ENCODE peak calls at places on chromosomes 4 and X, in four cellular contexts. One of them, this sample, is unnamed.

GRCh38 chr4:72319596-72319995 is 249.4 kb downstream of the ADAMTS3 start:
- DNase-seq in T-cell: no peak
- DNase-seq in naive thymus-derived CD4-positive, alpha-beta T cell: no peak
- DNase-seq in nephron progenitor cell: no peak
- DNase-seq in this sample: no peak

GRCh38 chr4:124018383-124019317 is 622.1 kb downstream of the SPRY1 start:
- DNase-seq in T-cell: no peak
- DNase-seq in naive thymus-derived CD4-positive, alpha-beta T cell: no peak
- DNase-seq in nephron progenitor cell: peak
- DNase-seq in this sample: peak

GRCh38 chrX:74187211-74187610 is 116.8 kb upstream of the ZCCHC13 start:
- DNase-seq in nephron progenitor cell: no peak
- DNase-seq in naive thymus-derived CD4-positive, alpha-beta T cell: no peak
- DNase-seq in T-cell: no peak
- DNase-seq in this sample: no peak

GRCh38 chr4:163447481-163447880 is 26.1 kb downstream of the TKTL2 start:
- DNase-seq in naive thymus-derived CD4-positive, alpha-beta T cell: no peak
- DNase-seq in T-cell: no peak
- DNase-seq in nephron progenitor cell: no peak
- DNase-seq in this sample: no peak

GRCh38 chr4:118969359-118969758 is 80.7 kb downstream of the SYNPO2 start:
- DNase-seq in naive thymus-derived CD4-positive, alpha-beta T cell: no peak
- DNase-seq in T-cell: no peak
- DNase-seq in nephron progenitor cell: peak
- DNase-seq in this sample: no peak

GRCh38 chrX:131650637-131651410 is 107.0 kb downstream of the OR13H1 start:
- DNase-seq in nephron progenitor cell: no peak
- DNase-seq in T-cell: no peak
- DNase-seq in naive thymus-derived CD4-positive, alpha-beta T cell: no peak
- DNase-seq in this sample: no peak

GRCh38 chrX:54978448-54978847 is 15.5 kb downstream of the PFKFB1 start:
- DNase-seq in naive thymus-derived CD4-positive, alpha-beta T cell: no peak
- DNase-seq in nephron progenitor cell: no peak
- DNase-seq in T-cell: no peak
- DNase-seq in this sample: no peak

GRCh38 chr4:123361195-123361861 is 35.3 kb upstream of the SPRY1 start:
- DNase-seq in naive thymus-derived CD4-positive, alpha-beta T cell: no peak
- DNase-seq in T-cell: no peak
- DNase-seq in nephron progenitor cell: no peak
- DNase-seq in this sample: no peak

GRCh38 chr4:71604785-71605184 is 179.1 kb downstream of the GC start:
- DNase-seq in T-cell: no peak
- DNase-seq in nephron progenitor cell: no peak
- DNase-seq in naive thymus-derived CD4-positive, alpha-beta T cell: no peak
- DNase-seq in this sample: no peak

GRCh38 chr4:101114936-101115372 is 232.4 kb downstream of the PPP3CA start:
- DNase-seq in T-cell: no peak
- DNase-seq in nephron progenitor cell: no peak
- DNase-seq in naive thymus-derived CD4-positive, alpha-beta T cell: no peak
- DNase-seq in this sample: no peak

GRCh38 chr4:52704133-52704532 is 45.0 kb upstream of the USP46 start:
- DNase-seq in naive thymus-derived CD4-positive, alpha-beta T cell: no peak
- DNase-seq in T-cell: no peak
- DNase-seq in nephron progenitor cell: no peak
- DNase-seq in this sample: no peak

GRCh38 chr4:180794352-180794751 is 1448.8 kb upstream of the TENM3 start:
- DNase-seq in nephron progenitor cell: no peak
- DNase-seq in T-cell: no peak
- DNase-seq in naive thymus-derived CD4-positive, alpha-beta T cell: no peak
- DNase-seq in this sample: no peak

GRCh38 chr4:87633239-87633638 is 16.8 kb upstream of the DMP1 start:
- DNase-seq in naive thymus-derived CD4-positive, alpha-beta T cell: no peak
- DNase-seq in nephron progenitor cell: no peak
- DNase-seq in T-cell: no peak
- DNase-seq in this sample: no peak

GRCh38 chr4:146340798-146341197 is 126.5 kb downstream of the REELD1 start:
- DNase-seq in nephron progenitor cell: no peak
- DNase-seq in naive thymus-derived CD4-positive, alpha-beta T cell: no peak
- DNase-seq in T-cell: no peak
- DNase-seq in this sample: no peak

GRCh38 chr4:125368684-125369083 is 53.9 kb downstream of the FAT4 start:
- DNase-seq in naive thymus-derived CD4-positive, alpha-beta T cell: no peak
- DNase-seq in nephron progenitor cell: no peak
- DNase-seq in T-cell: no peak
- DNase-seq in this sample: no peak

GRCh38 chrX:9164535-9165425 is 130.9 kb upstream of the FAM9B start:
- DNase-seq in T-cell: no peak
- DNase-seq in nephron progenitor cell: no peak
- DNase-seq in naive thymus-derived CD4-positive, alpha-beta T cell: no peak
- DNase-seq in this sample: no peak

GRCh38 chrX:115696939-115697338 is 136.0 kb downstream of the PLS3 start:
- DNase-seq in nephron progenitor cell: no peak
- DNase-seq in T-cell: no peak
- DNase-seq in naive thymus-derived CD4-positive, alpha-beta T cell: no peak
- DNase-seq in this sample: no peak

GRCh38 chr4:11640584-11640983 is 211.9 kb upstream of the HS3ST1 start:
- DNase-seq in naive thymus-derived CD4-positive, alpha-beta T cell: no peak
- DNase-seq in nephron progenitor cell: no peak
- DNase-seq in T-cell: no peak
- DNase-seq in this sample: no peak

GRCh38 chr4:123471655-123472054 is 75.1 kb downstream of the SPRY1 start:
- DNase-seq in T-cell: no peak
- DNase-seq in naive thymus-derived CD4-positive, alpha-beta T cell: no peak
- DNase-seq in nephron progenitor cell: no peak
- DNase-seq in this sample: no peak